ENCODE peak calls at places on chromosomes 7 and 10, in four cellular contexts. C is ovary, S is Karpas-422, T is endothelial cell of umbilical vein. G is an unnamed sample. For H3K4me1, the result is how much of the 10 kb centered on the place peaks cover.

GRCh38 chr10:127142831-127143230 is 53.6 kb downstream of the INSYN2A start:
- DNase-seq in S (no peak), T (no peak), C (no peak), G (no peak)

GRCh38 chr7:64463636-64464375 is 99.1 kb downstream of the ZNF680 start:
- DNase-seq in S (no peak), T (no peak), C (peak), G (peak)

GRCh38 chr7:116871061-116871700 is 8.8 kb downstream of the CAPZA2 start:
- DNase-seq in S (no peak), T (peak), C (no peak), G (no peak)

GRCh38 chr10:75547391-75548298 is 116.2 kb downstream of the LRMDA start:
- DNase-seq in C (no peak), S (no peak), T (no peak), G (peak)

GRCh38 chr10:43574035-43574892 is at the start of gene ZNF239:
- DNase-seq in T (peak), S (peak), C (peak), G (peak)

GRCh38 chr7:28804990-28805389 is 153.1 kb downstream of the TRIL start:
- DNase-seq in T (no peak), C (no peak), S (no peak), G (peak)

GRCh38 chr7:77454802-77455201 is 38.7 kb upstream of the GSAP start:
- DNase-seq in C (no peak), S (no peak), T (no peak), G (no peak)

GRCh38 chr10:52801951-52802350 is 29.4 kb upstream of the MBL2 start:
- DNase-seq in S (no peak), C (no peak), T (no peak), G (peak)

GRCh38 chr7:36986429-36987362 is 262.4 kb upstream of the AOAH start:
- DNase-seq in T (peak), C (peak), S (peak), G (no peak)

GRCh38 chr7:620052-620451 is 100.4 kb upstream of the PDGFA start:
- DNase-seq in T (peak), S (no peak), C (no peak), G (peak)

GRCh38 chr10:93894516-93895378 is 969 bp downstream of the SLC35G1 start:
- DNase-seq in T (peak), C (no peak), S (no peak), G (no peak)

GRCh38 chr7:132508724-132509348 is 67.4 kb downstream of the PLXNA4 start:
- DNase-seq in C (no peak), T (no peak), S (no peak), G (no peak)

GRCh38 chr10:71259282-71259681 is 46.9 kb downstream of the UNC5B start:
- DNase-seq in S (no peak), T (no peak), C (no peak), G (no peak)

GRCh38 chr10:50431118-50431517 is 179.8 kb upstream of the ASAH2 start:
- DNase-seq in C (no peak), S (no peak), T (peak), G (peak)

GRCh38 chr10:77463967-77464745 is 173.5 kb downstream of the KCNMA1 start:
- DNase-seq in T (no peak), S (no peak), C (no peak), G (peak)

GRCh38 chr10:24862586-24862985 is 89.8 kb downstream of the PRTFDC1 start:
- DNase-seq in T (no peak), S (no peak), C (no peak), G (no peak)

GRCh38 chr7:151244871-151245346 is 3.6 kb downstream of the SMARCD3 start:
- DNase-seq in C (no peak), S (no peak), T (no peak), G (no peak)

GRCh38 chr10:122350893-122351292 is 23.6 kb upstream of the PLEKHA1 start:
- DNase-seq in S (no peak), T (no peak), C (no peak), G (no peak)

GRCh38 chr7:66920256-66920655 is 769 bp upstream of the TMEM248 start:
- DNase-seq in T (no peak), S (peak), C (no peak), G (no peak)

GRCh38 chr7:11329626-11330025 is 356.0 kb downstream of the PHF14 start:
- DNase-seq in T (no peak), S (peak), C (no peak), G (no peak)

GRCh38 chr7:11332186-11332864 is 358.7 kb downstream of the PHF14 start:
- DNase-seq in T (no peak), C (no peak), S (no peak), G (no peak)

GRCh38 chr7:11330208-11330607 is 356.5 kb downstream of the PHF14 start:
- DNase-seq in S (peak), C (no peak), T (no peak), G (no peak)

GRCh38 chr7:11331128-11332102 is 357.7 kb downstream of the PHF14 start:
- DNase-seq in T (no peak), S (no peak), C (no peak), G (no peak)

GRCh38 chr7:11330717-11331116 is 357.0 kb downstream of the PHF14 start:
- DNase-seq in S (peak), C (no peak), T (no peak), G (no peak)
- H3K4me1 ChIP-seq in S (half or more), C (under half), T (under half), G (under half)

GRCh38 chr7:69961396-69961795 is 363.1 kb downstream of the AUTS2 start:
- DNase-seq in T (no peak), S (no peak), C (no peak), G (no peak)
- H3K4me1 ChIP-seq in T (under half), S (under half), C (under half), G (under half)

GRCh38 chr7:4693749-4694148 is 11.7 kb downstream of the FOXK1 start:
- DNase-seq in S (no peak), C (no peak), T (no peak), G (no peak)
- H3K4me1 ChIP-seq in S (under half), C (under half), T (under half), G (under half)

DNA sequence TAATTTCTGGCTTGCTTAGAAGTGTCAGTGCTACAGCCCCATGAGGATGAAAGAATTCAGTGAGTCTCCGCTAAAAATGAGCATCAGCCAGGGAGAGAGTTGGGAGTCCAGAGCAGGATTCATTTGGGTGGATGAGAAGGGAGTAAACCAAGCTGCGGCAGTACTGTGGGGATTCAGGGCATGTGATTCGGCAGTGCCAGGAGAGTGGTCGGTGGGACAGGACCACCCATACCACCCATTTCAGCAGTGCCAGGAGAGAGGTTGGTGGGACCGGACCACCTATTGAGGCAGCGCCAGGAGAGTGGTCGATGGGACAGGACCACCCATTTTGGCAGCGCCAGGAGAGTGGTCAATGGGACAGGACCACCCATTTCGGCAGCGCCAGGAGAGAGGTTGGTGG is 144.2 kb downstream of the CELF2 start:
- DNase-seq in C (no peak), S (no peak), T (no peak), G (no peak)
- H3K4me1 ChIP-seq in C (under half), S (under half), T (under half), G (under half)

GRCh38 chr7:105027176-105027853 is 13.3 kb downstream of the KMT2E start:
- DNase-seq in T (peak), S (no peak), C (no peak), G (no peak)
- H3K4me1 ChIP-seq in T (under half), S (half or more), C (under half), G (under half)

DNA sequence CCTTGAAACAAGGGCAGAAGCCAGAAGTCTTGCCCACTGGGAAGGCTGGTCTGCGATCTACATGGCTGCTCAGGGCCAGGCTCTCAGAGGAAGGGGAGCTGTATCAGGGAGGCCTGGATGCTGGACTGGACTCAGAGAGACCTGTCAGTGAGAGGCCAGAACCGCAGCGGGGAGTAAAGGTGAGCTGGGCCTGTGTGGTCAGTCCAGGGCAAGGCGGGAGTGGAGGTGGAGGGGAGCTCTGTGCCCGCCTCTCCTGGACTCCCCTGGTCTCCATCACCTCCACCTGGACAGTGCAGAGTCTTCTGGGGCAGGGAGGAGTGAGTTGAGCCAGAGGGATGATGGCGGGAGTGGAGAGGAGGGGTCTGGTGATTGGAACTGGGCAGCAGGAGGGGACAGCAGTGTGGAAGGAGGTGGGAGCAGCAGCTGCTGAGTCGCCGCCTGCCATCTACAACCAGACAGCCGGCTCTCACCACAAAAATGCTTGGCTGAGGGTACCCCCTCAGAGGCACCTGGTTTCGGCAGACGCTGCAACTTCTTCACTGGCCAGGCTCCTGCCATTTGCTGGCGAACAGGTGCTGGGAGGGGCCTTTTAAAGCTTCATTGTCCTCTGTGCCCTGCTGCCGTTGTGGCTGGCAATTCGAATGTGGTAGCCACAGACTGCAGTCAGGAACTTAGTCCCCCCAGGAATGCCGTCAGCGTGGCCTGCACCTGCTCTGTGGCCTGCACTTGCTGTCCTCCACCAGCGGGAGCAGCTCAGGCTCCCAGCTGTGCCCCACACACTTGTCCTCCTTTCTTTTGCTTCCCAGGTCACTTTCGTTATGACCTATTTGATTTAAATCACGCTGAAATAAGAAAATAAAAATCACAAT is 3.5 kb downstream of the RASSF4 start:
- DNase-seq in T (no peak), S (peak), C (peak), G (no peak)
- H3K4me1 ChIP-seq in T (under half), S (half or more), C (under half), G (under half)

GRCh38 chr10:14547826-14548225 is 217.1 kb upstream of the FRMD4A start:
- DNase-seq in S (no peak), C (no peak), T (no peak), G (no peak)
- H3K4me1 ChIP-seq in S (under half), C (under half), T (under half), G (under half)

DNA sequence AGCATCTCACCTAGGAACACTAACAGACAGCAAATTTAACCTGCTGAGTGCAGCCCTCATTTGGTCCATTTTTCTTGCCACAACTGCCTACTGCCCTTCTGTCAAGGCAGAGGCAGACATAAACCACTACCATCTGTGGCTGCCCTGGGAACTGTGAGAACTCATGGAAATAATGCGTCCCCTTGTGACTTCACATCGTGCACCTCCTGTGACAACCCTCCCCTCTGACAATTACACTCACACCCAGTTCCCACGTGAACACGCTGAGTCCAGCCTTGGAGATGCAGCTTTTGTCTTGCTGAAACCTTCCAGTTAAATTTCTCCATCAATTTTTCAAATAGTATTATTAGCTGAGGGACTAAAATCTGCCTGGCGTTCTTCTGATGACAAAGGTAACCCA is 193.1 kb upstream of the KLF14 start:
- DNase-seq in T (no peak), S (no peak), C (no peak), G (no peak)
- H3K4me1 ChIP-seq in T (under half), S (under half), C (under half), G (under half)